ENCODE peak calls at places on chromosome 22, in eight cellular contexts. One of them, this sample, is unnamed.

GRCh38 chr22:35192121-35192918 is 65.0 kb upstream of the HMGXB4 start:
- DNase-seq in mucosa of descending colon: no peak
- DNase-seq in progenitor cell of endocrine pancreas: no peak
- DNase-seq in GM23338: no peak
- DNase-seq in ascending aorta: no peak
- DNase-seq in heart left ventricle: no peak
- DNase-seq in hepatocyte: no peak
- DNase-seq in pancreas: no peak
- DNase-seq in this sample: no peak

GRCh38 chr22:29831958-29832357 is 6.1 kb downstream of the ASCC2 start:
- DNase-seq in mucosa of descending colon: no peak
- DNase-seq in progenitor cell of endocrine pancreas: no peak
- DNase-seq in GM23338: no peak
- DNase-seq in ascending aorta: no peak
- DNase-seq in heart left ventricle: no peak
- DNase-seq in hepatocyte: no peak
- DNase-seq in pancreas: no peak
- DNase-seq in this sample: no peak

GRCh38 chr22:38397189-38398097 is 57.6 kb downstream of the KCNJ4 start:
- DNase-seq in mucosa of descending colon: peak
- DNase-seq in progenitor cell of endocrine pancreas: no peak
- DNase-seq in GM23338: peak
- DNase-seq in ascending aorta: no peak
- DNase-seq in heart left ventricle: peak
- DNase-seq in hepatocyte: peak
- DNase-seq in pancreas: peak
- DNase-seq in this sample: no peak

GRCh38 chr22:30881361-30882180 is 87.0 kb downstream of the MORC2 start:
- DNase-seq in mucosa of descending colon: peak
- DNase-seq in progenitor cell of endocrine pancreas: peak
- DNase-seq in GM23338: peak
- DNase-seq in ascending aorta: no peak
- DNase-seq in heart left ventricle: peak
- DNase-seq in hepatocyte: peak
- DNase-seq in pancreas: peak
- DNase-seq in this sample: peak

GRCh38 chr22:41899992-41900651 is 14.8 kb downstream of the SHISA8 start:
- DNase-seq in mucosa of descending colon: no peak
- DNase-seq in progenitor cell of endocrine pancreas: no peak
- DNase-seq in GM23338: no peak
- DNase-seq in ascending aorta: no peak
- DNase-seq in heart left ventricle: no peak
- DNase-seq in hepatocyte: no peak
- DNase-seq in pancreas: no peak
- DNase-seq in this sample: no peak

GRCh38 chr22:19769393-19769715 is 8.8 kb downstream of the TBX1 start:
- DNase-seq in mucosa of descending colon: no peak
- DNase-seq in progenitor cell of endocrine pancreas: no peak
- DNase-seq in GM23338: no peak
- DNase-seq in ascending aorta: no peak
- DNase-seq in heart left ventricle: no peak
- DNase-seq in hepatocyte: no peak
- DNase-seq in pancreas: no peak
- DNase-seq in this sample: no peak

GRCh38 chr22:31243339-31244043 is 31.4 kb downstream of the LIMK2 start:
- DNase-seq in mucosa of descending colon: no peak
- DNase-seq in progenitor cell of endocrine pancreas: no peak
- DNase-seq in GM23338: no peak
- DNase-seq in ascending aorta: no peak
- DNase-seq in heart left ventricle: no peak
- DNase-seq in hepatocyte: no peak
- DNase-seq in pancreas: no peak
- DNase-seq in this sample: no peak

GRCh38 chr22:21942407-21942895 is 10.2 kb downstream of the PPM1F start:
- DNase-seq in mucosa of descending colon: peak
- DNase-seq in progenitor cell of endocrine pancreas: no peak
- DNase-seq in GM23338: no peak
- DNase-seq in ascending aorta: peak
- DNase-seq in heart left ventricle: peak
- DNase-seq in hepatocyte: no peak
- DNase-seq in pancreas: no peak
- DNase-seq in this sample: no peak

GRCh38 chr22:30205281-30206115 is 41.1 kb downstream of the LIF start:
- DNase-seq in mucosa of descending colon: no peak
- DNase-seq in progenitor cell of endocrine pancreas: no peak
- DNase-seq in GM23338: no peak
- DNase-seq in ascending aorta: no peak
- DNase-seq in heart left ventricle: peak
- DNase-seq in hepatocyte: peak
- DNase-seq in pancreas: no peak
- DNase-seq in this sample: no peak

GRCh38 chr22:48923165-48923875 is 904.4 kb downstream of the BRD1 start:
- DNase-seq in mucosa of descending colon: no peak
- DNase-seq in progenitor cell of endocrine pancreas: no peak
- DNase-seq in GM23338: no peak
- DNase-seq in ascending aorta: no peak
- DNase-seq in heart left ventricle: no peak
- DNase-seq in hepatocyte: no peak
- DNase-seq in pancreas: no peak
- DNase-seq in this sample: no peak

GRCh38 chr22:50303848-50304527 is 3.5 kb downstream of the PLXNB2 start:
- DNase-seq in mucosa of descending colon: peak
- DNase-seq in progenitor cell of endocrine pancreas: no peak
- DNase-seq in GM23338: peak
- DNase-seq in ascending aorta: no peak
- DNase-seq in heart left ventricle: peak
- DNase-seq in hepatocyte: peak
- DNase-seq in pancreas: peak
- DNase-seq in this sample: no peak
- TF ChIP-seq CTCF in mucosa of descending colon: no peak
- TF ChIP-seq CTCF in progenitor cell of endocrine pancreas: no peak
- TF ChIP-seq CTCF in GM23338: peak
- TF ChIP-seq CTCF in ascending aorta: no peak
- TF ChIP-seq CTCF in heart left ventricle: peak
- TF ChIP-seq CTCF in hepatocyte: peak
- TF ChIP-seq CTCF in pancreas: no peak
- TF ChIP-seq CTCF in this sample: no peak

DNA sequence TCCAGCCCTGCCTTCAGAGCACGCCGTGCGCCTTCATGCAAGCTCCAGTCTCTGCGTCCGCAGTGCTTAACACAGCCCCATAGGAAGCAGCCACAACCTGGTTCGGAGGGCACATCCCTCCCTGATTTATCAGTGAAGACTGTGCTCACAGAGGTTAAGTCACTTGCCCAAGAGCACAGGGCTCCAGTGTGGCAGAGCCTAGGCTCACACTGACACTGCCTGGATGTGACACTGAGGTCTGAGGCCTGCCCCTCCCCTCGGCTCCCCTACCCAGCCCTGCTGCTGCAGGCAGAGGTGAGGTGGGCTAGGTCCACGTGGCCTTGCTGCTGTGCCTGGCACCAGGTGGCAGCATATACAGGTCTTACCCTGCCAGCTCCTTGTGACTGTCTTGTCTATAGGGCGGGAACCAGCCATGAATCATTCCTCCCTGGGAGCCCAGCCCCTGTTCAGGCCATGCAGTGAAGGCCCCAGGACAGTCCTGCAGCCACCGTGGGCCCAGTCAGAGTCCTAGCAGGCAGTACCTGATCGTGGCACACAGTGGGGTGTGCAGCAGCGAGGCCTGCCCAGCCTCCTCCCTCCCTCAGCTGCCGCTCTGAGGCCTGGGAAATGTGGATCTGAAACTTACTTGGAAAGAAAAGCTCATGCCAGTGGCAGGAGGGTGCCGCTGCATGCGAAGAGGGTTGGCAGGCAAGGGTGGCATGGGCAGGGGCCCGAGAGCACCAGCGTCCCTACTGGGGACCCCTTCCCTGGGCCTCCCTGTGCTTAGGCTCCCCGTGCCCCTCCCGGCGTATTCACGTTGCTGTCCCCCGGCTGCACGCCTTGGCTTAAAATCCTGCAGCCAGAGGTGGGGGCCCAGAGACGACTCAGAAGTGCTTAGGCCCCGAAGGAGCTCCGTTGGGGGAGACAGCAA is 1.2 kb upstream of the CERK start:
- DNase-seq in mucosa of descending colon: peak
- DNase-seq in progenitor cell of endocrine pancreas: no peak
- DNase-seq in GM23338: peak
- DNase-seq in ascending aorta: no peak
- DNase-seq in heart left ventricle: peak
- DNase-seq in hepatocyte: peak
- DNase-seq in pancreas: peak
- DNase-seq in this sample: peak
- TF ChIP-seq CTCF in mucosa of descending colon: no peak
- TF ChIP-seq CTCF in progenitor cell of endocrine pancreas: no peak
- TF ChIP-seq CTCF in GM23338: no peak
- TF ChIP-seq CTCF in ascending aorta: no peak
- TF ChIP-seq CTCF in heart left ventricle: no peak
- TF ChIP-seq CTCF in hepatocyte: peak
- TF ChIP-seq CTCF in pancreas: no peak
- TF ChIP-seq CTCF in this sample: no peak

DNA sequence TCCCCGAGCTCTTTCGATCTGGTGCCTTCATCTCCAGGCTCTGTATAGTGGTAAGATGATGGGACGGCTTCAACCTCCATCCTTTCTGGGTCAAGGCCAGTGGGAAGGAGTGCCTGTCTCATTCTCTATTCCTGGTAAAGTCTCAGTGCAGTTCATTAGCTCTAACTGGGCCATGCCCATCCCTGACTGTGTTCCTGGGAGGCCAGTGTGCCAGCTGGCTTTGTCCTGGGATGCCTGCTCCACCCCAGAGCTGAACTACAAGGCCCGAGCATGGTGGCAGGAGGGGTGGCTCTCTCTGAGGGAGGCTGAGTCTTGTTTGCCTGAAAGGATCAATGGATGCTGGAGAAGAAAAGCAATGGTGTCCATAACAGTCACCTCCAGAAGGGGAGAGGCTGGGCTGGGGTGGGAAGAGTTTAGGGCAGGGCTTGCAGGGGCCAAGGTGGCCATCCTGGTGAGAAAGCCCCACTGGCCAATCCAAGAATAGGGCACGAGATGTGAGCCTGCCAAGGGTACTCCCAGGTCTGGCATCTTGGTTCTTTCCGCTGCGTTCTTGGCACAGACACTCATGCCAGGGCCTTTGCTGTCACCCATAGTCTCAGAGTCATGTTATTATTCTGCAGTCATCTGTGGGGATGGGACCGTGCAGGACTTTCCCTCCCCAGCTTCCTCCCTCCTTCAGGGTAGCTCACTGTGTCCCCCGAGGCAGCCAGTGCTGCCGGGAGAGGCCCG is 60.1 kb downstream of the PARVB start:
- DNase-seq in mucosa of descending colon: no peak
- DNase-seq in progenitor cell of endocrine pancreas: no peak
- DNase-seq in GM23338: no peak
- DNase-seq in ascending aorta: no peak
- DNase-seq in heart left ventricle: no peak
- DNase-seq in hepatocyte: no peak
- DNase-seq in pancreas: no peak
- DNase-seq in this sample: no peak
- TF ChIP-seq CTCF in mucosa of descending colon: no peak
- TF ChIP-seq CTCF in progenitor cell of endocrine pancreas: no peak
- TF ChIP-seq CTCF in GM23338: no peak
- TF ChIP-seq CTCF in ascending aorta: no peak
- TF ChIP-seq CTCF in heart left ventricle: no peak
- TF ChIP-seq CTCF in hepatocyte: no peak
- TF ChIP-seq CTCF in pancreas: no peak
- TF ChIP-seq CTCF in this sample: no peak

DNA sequence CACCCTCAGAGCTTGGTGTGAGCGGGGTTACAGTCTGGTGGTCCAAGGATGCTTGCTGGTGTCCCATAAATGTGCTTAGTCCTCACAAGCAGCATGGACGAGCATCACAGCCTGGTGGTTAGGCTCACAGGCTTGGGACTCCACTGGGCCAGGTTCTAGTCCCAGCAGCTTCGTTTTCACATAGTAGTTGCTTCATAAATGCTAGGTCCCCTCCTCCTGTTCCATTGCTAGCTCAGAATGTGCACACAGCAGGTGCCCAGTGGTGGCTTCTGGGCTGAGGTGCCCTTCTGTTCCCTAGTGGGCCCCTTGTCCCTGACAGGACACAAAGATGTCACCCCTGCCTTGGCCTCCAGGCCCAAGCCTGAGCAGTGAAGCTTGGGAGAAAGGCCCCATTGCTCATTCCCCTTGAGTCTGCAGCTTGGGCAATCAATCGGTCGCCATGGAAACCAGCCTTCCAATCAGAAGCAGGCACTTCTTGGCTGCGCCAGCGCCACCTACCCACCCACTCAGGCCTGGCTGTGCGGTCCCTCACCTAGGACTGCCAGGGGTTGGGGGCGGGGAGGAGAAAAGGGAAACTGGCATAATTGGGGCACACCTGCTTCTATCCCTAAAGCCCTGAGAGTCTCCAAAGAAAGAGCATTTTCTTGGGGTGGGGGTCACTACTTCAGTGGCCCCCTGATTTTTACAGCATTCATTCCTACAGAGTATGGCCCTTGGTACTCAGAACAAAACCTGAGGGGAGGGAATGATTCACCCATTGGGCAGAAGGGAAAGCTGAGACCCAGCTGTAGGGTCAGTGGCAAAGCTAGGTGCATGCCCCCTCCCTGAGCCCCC is 48.1 kb downstream of the CYTH4 start:
- DNase-seq in mucosa of descending colon: no peak
- DNase-seq in progenitor cell of endocrine pancreas: peak
- DNase-seq in GM23338: peak
- DNase-seq in ascending aorta: no peak
- DNase-seq in heart left ventricle: no peak
- DNase-seq in hepatocyte: peak
- DNase-seq in pancreas: peak
- DNase-seq in this sample: no peak
- TF ChIP-seq CTCF in mucosa of descending colon: no peak
- TF ChIP-seq CTCF in progenitor cell of endocrine pancreas: peak
- TF ChIP-seq CTCF in GM23338: peak
- TF ChIP-seq CTCF in ascending aorta: no peak
- TF ChIP-seq CTCF in heart left ventricle: no peak
- TF ChIP-seq CTCF in hepatocyte: peak
- TF ChIP-seq CTCF in pancreas: no peak
- TF ChIP-seq CTCF in this sample: no peak

GRCh38 chr22:42908082-42908746 is 51.1 kb upstream of the ARFGAP3 start:
- DNase-seq in mucosa of descending colon: no peak
- DNase-seq in progenitor cell of endocrine pancreas: no peak
- DNase-seq in GM23338: no peak
- DNase-seq in ascending aorta: no peak
- DNase-seq in heart left ventricle: no peak
- DNase-seq in hepatocyte: no peak
- DNase-seq in pancreas: peak
- DNase-seq in this sample: no peak

GRCh38 chr22:42912049-42912448 is 55.0 kb upstream of the ARFGAP3 start:
- DNase-seq in mucosa of descending colon: no peak
- DNase-seq in progenitor cell of endocrine pancreas: no peak
- DNase-seq in GM23338: no peak
- DNase-seq in ascending aorta: no peak
- DNase-seq in heart left ventricle: no peak
- DNase-seq in hepatocyte: no peak
- DNase-seq in pancreas: no peak
- DNase-seq in this sample: no peak

GRCh38 chr22:42909363-42910058 is 52.4 kb upstream of the ARFGAP3 start:
- DNase-seq in mucosa of descending colon: no peak
- DNase-seq in progenitor cell of endocrine pancreas: no peak
- DNase-seq in GM23338: no peak
- DNase-seq in ascending aorta: no peak
- DNase-seq in heart left ventricle: no peak
- DNase-seq in hepatocyte: no peak
- DNase-seq in pancreas: peak
- DNase-seq in this sample: no peak

GRCh38 chr22:42907404-42908081 is 50.5 kb upstream of the ARFGAP3 start:
- DNase-seq in mucosa of descending colon: no peak
- DNase-seq in progenitor cell of endocrine pancreas: no peak
- DNase-seq in GM23338: no peak
- DNase-seq in ascending aorta: no peak
- DNase-seq in heart left ventricle: no peak
- DNase-seq in hepatocyte: no peak
- DNase-seq in pancreas: peak
- DNase-seq in this sample: no peak

GRCh38 chr22:42910221-42910942 is 53.3 kb upstream of the ARFGAP3 start:
- DNase-seq in mucosa of descending colon: no peak
- DNase-seq in progenitor cell of endocrine pancreas: no peak
- DNase-seq in GM23338: no peak
- DNase-seq in ascending aorta: no peak
- DNase-seq in heart left ventricle: no peak
- DNase-seq in hepatocyte: no peak
- DNase-seq in pancreas: peak
- DNase-seq in this sample: no peak
- TF ChIP-seq CTCF in mucosa of descending colon: no peak
- TF ChIP-seq CTCF in progenitor cell of endocrine pancreas: no peak
- TF ChIP-seq CTCF in GM23338: no peak
- TF ChIP-seq CTCF in ascending aorta: no peak
- TF ChIP-seq CTCF in heart left ventricle: peak
- TF ChIP-seq CTCF in hepatocyte: no peak
- TF ChIP-seq CTCF in pancreas: no peak
- TF ChIP-seq CTCF in this sample: peak